ENCODE peak calls at places on chromosomes 16 and 17, in eight cellular contexts. M is stimulated activated CD8-positive, alpha-beta memory T cell treated with anti-CD3 and anti-CD28 coated beads, Interleukin-7, amount 100 ng/mL, for 1 hour; W is NCI-H510A treated with DMSO at 0.1 percent for 48 hours; X is fibroblast of the aortic adventitia; F is progenitor cell of endocrine pancreas; O is NCI-H524 treated with DMSO at 0.1 percent for 48 hours; D is NCI-H2107; Z is fibroblast of pulmonary artery. N is an unnamed sample.

GRCh38 chr17:40541060-40541872 is 24.0 kb downstream of the CCR7 start:
- DNase-seq in M (no peak), W (no peak), X (no peak), F (no peak), O (no peak), D (no peak), Z (no peak), N (no peak)

GRCh38 chr16:8623634-8624033 is 2.1 kb downstream of the METTL22 start:
- DNase-seq in M (no peak), W (no peak), X (no peak), F (no peak), O (no peak), D (no peak), Z (peak), N (no peak)

GRCh38 chr16:4293822-4294457 is 21.1 kb upstream of the TFAP4 start:
- DNase-seq in M (no peak), W (peak), X (peak), F (peak), O (peak), D (peak), Z (peak), N (peak)

GRCh38 chr16:79607587-79607986 is 7.0 kb upstream of the MAF start:
- DNase-seq in M (no peak), W (peak), X (peak), F (no peak), O (no peak), D (no peak), Z (peak), N (no peak)

GRCh38 chr17:77601054-77601979 is 357.2 kb upstream of the TNRC6C start:
- DNase-seq in M (no peak), W (no peak), X (no peak), F (no peak), O (no peak), D (no peak), Z (no peak), N (peak)

GRCh38 chr16:86585821-86586611 is 7.7 kb downstream of the FOXL1 start:
- DNase-seq in M (no peak), W (no peak), X (peak), F (no peak), O (no peak), D (no peak), Z (no peak), N (no peak)

GRCh38 chr17:49106366-49107210 is 26.0 kb upstream of the B4GALNT2 start:
- DNase-seq in M (no peak), W (no peak), X (peak), F (no peak), O (no peak), D (no peak), Z (peak), N (no peak)

GRCh38 chr17:81665205-81666091 is 957 bp downstream of the OXLD1 start:
- DNase-seq in M (no peak), W (peak), X (peak), F (no peak), O (no peak), D (no peak), Z (peak), N (peak)

GRCh38 chr16:81623365-81624102 is 155.6 kb upstream of the PLCG2 start:
- DNase-seq in M (peak), W (peak), X (peak), F (no peak), O (no peak), D (no peak), Z (peak), N (peak)

N was measured in H7.